ENCODE peak calls at places on chromosomes 11 and 22, in ten cellular contexts. One of them, this sample, is unnamed. For H3K27me3, the result is how much of the 10 kb centered on the place peaks cover.

GRCh38 chr11:130473056-130473794 is 24.8 kb downstream of the ADAMTS15 start:
- DNase-seq in upper lobe of right lung: no peak
- DNase-seq in dorsolateral prefrontal cortex: no peak
- DNase-seq in ovary: no peak
- DNase-seq in BJ: no peak
- DNase-seq in CD8-positive, alpha-beta memory T cell: no peak
- DNase-seq in cardiac muscle cell: no peak
- DNase-seq in psoas muscle: no peak
- DNase-seq in MM.1S: no peak
- DNase-seq in AG04450: no peak
- DNase-seq in this sample: no peak

GRCh38 chr11:70915158-70915795 is 337.1 kb downstream of the SHANK2 start:
- DNase-seq in upper lobe of right lung: peak
- DNase-seq in dorsolateral prefrontal cortex: peak
- DNase-seq in ovary: no peak
- DNase-seq in BJ: no peak
- DNase-seq in CD8-positive, alpha-beta memory T cell: no peak
- DNase-seq in cardiac muscle cell: no peak
- DNase-seq in psoas muscle: no peak
- DNase-seq in MM.1S: no peak
- DNase-seq in AG04450: no peak
- DNase-seq in this sample: no peak

GRCh38 chr11:61962213-61963015 is 5.0 kb downstream of the FTH1 start:
- DNase-seq in upper lobe of right lung: peak
- DNase-seq in dorsolateral prefrontal cortex: no peak
- DNase-seq in ovary: peak
- DNase-seq in BJ: no peak
- DNase-seq in CD8-positive, alpha-beta memory T cell: peak
- DNase-seq in cardiac muscle cell: peak
- DNase-seq in psoas muscle: no peak
- DNase-seq in MM.1S: no peak
- DNase-seq in AG04450: no peak
- DNase-seq in this sample: no peak

GRCh38 chr11:76209956-76210885 is 3.9 kb upstream of the WNT11 start:
- DNase-seq in upper lobe of right lung: peak
- DNase-seq in dorsolateral prefrontal cortex: no peak
- DNase-seq in ovary: peak
- DNase-seq in BJ: no peak
- DNase-seq in CD8-positive, alpha-beta memory T cell: peak
- DNase-seq in cardiac muscle cell: peak
- DNase-seq in psoas muscle: peak
- DNase-seq in MM.1S: peak
- DNase-seq in AG04450: no peak
- DNase-seq in this sample: no peak

GRCh38 chr22:43539572-43540533 is 128.0 kb downstream of the MPPED1 start:
- DNase-seq in upper lobe of right lung: peak
- DNase-seq in dorsolateral prefrontal cortex: no peak
- DNase-seq in ovary: no peak
- DNase-seq in BJ: no peak
- DNase-seq in CD8-positive, alpha-beta memory T cell: no peak
- DNase-seq in cardiac muscle cell: no peak
- DNase-seq in psoas muscle: no peak
- DNase-seq in MM.1S: no peak
- DNase-seq in AG04450: no peak
- DNase-seq in this sample: no peak

GRCh38 chr11:70270877-70271634 is 566 bp downstream of the PPFIA1 start:
- DNase-seq in upper lobe of right lung: peak
- DNase-seq in dorsolateral prefrontal cortex: no peak
- DNase-seq in ovary: no peak
- DNase-seq in BJ: peak
- DNase-seq in CD8-positive, alpha-beta memory T cell: no peak
- DNase-seq in cardiac muscle cell: peak
- DNase-seq in psoas muscle: peak
- DNase-seq in MM.1S: peak
- DNase-seq in AG04450: peak
- DNase-seq in this sample: no peak

GRCh38 chr11:114395776-114396175 is 4.5 kb downstream of the C11orf71 start:
- DNase-seq in upper lobe of right lung: no peak
- DNase-seq in dorsolateral prefrontal cortex: no peak
- DNase-seq in ovary: no peak
- DNase-seq in BJ: no peak
- DNase-seq in CD8-positive, alpha-beta memory T cell: no peak
- DNase-seq in cardiac muscle cell: no peak
- DNase-seq in psoas muscle: no peak
- DNase-seq in MM.1S: peak
- DNase-seq in AG04450: no peak
- DNase-seq in this sample: peak

GRCh38 chr11:65546217-65546958 is 11.8 kb downstream of the LTBP3 start:
- DNase-seq in upper lobe of right lung: peak
- DNase-seq in dorsolateral prefrontal cortex: no peak
- DNase-seq in ovary: peak
- DNase-seq in BJ: no peak
- DNase-seq in CD8-positive, alpha-beta memory T cell: peak
- DNase-seq in cardiac muscle cell: no peak
- DNase-seq in psoas muscle: peak
- DNase-seq in MM.1S: peak
- DNase-seq in AG04450: no peak
- DNase-seq in this sample: peak

GRCh38 chr11:104105155-104105554 is 58.8 kb downstream of the PDGFD start:
- DNase-seq in upper lobe of right lung: no peak
- DNase-seq in dorsolateral prefrontal cortex: no peak
- DNase-seq in ovary: no peak
- DNase-seq in BJ: peak
- DNase-seq in CD8-positive, alpha-beta memory T cell: no peak
- DNase-seq in cardiac muscle cell: no peak
- DNase-seq in psoas muscle: no peak
- DNase-seq in MM.1S: no peak
- DNase-seq in AG04450: no peak
- DNase-seq in this sample: no peak

GRCh38 chr11:125935056-125935455 is 10.8 kb upstream of the VSIG10L2 start:
- DNase-seq in upper lobe of right lung: no peak
- DNase-seq in dorsolateral prefrontal cortex: no peak
- DNase-seq in ovary: no peak
- DNase-seq in BJ: no peak
- DNase-seq in CD8-positive, alpha-beta memory T cell: no peak
- DNase-seq in cardiac muscle cell: no peak
- DNase-seq in psoas muscle: no peak
- DNase-seq in MM.1S: no peak
- DNase-seq in AG04450: no peak
- DNase-seq in this sample: no peak

GRCh38 chr11:113555071-113555739 is 80.0 kb upstream of the DRD2 start:
- DNase-seq in upper lobe of right lung: no peak
- DNase-seq in dorsolateral prefrontal cortex: no peak
- DNase-seq in ovary: no peak
- DNase-seq in BJ: no peak
- DNase-seq in CD8-positive, alpha-beta memory T cell: no peak
- DNase-seq in cardiac muscle cell: peak
- DNase-seq in psoas muscle: no peak
- DNase-seq in MM.1S: no peak
- DNase-seq in AG04450: no peak
- DNase-seq in this sample: no peak

GRCh38 chr11:87281496-87281895 is 243.8 kb downstream of the TMEM135 start:
- DNase-seq in upper lobe of right lung: no peak
- DNase-seq in dorsolateral prefrontal cortex: no peak
- DNase-seq in ovary: no peak
- DNase-seq in BJ: no peak
- DNase-seq in CD8-positive, alpha-beta memory T cell: no peak
- DNase-seq in cardiac muscle cell: peak
- DNase-seq in psoas muscle: no peak
- DNase-seq in MM.1S: no peak
- DNase-seq in AG04450: no peak
- DNase-seq in this sample: peak

GRCh38 chr22:22546490-22546889 is 12.6 kb downstream of the PRAME start:
- DNase-seq in upper lobe of right lung: no peak
- DNase-seq in dorsolateral prefrontal cortex: peak
- DNase-seq in ovary: no peak
- DNase-seq in BJ: no peak
- DNase-seq in CD8-positive, alpha-beta memory T cell: no peak
- DNase-seq in cardiac muscle cell: peak
- DNase-seq in psoas muscle: no peak
- DNase-seq in MM.1S: no peak
- DNase-seq in AG04450: no peak
- DNase-seq in this sample: no peak

GRCh38 chr22:22547226-22547625 is 11.8 kb downstream of the PRAME start:
- DNase-seq in upper lobe of right lung: no peak
- DNase-seq in dorsolateral prefrontal cortex: no peak
- DNase-seq in ovary: no peak
- DNase-seq in BJ: no peak
- DNase-seq in CD8-positive, alpha-beta memory T cell: no peak
- DNase-seq in cardiac muscle cell: no peak
- DNase-seq in psoas muscle: no peak
- DNase-seq in MM.1S: no peak
- DNase-seq in AG04450: no peak
- DNase-seq in this sample: no peak

GRCh38 chr22:22548910-22549309 is 10.2 kb downstream of the PRAME start:
- DNase-seq in upper lobe of right lung: no peak
- DNase-seq in dorsolateral prefrontal cortex: no peak
- DNase-seq in ovary: no peak
- DNase-seq in BJ: no peak
- DNase-seq in CD8-positive, alpha-beta memory T cell: no peak
- DNase-seq in cardiac muscle cell: no peak
- DNase-seq in psoas muscle: no peak
- DNase-seq in MM.1S: no peak
- DNase-seq in AG04450: no peak
- DNase-seq in this sample: no peak

GRCh38 chr22:22547692-22548348 is 11.2 kb downstream of the PRAME start:
- DNase-seq in upper lobe of right lung: no peak
- DNase-seq in dorsolateral prefrontal cortex: no peak
- DNase-seq in ovary: no peak
- DNase-seq in BJ: no peak
- DNase-seq in CD8-positive, alpha-beta memory T cell: no peak
- DNase-seq in cardiac muscle cell: no peak
- DNase-seq in psoas muscle: no peak
- DNase-seq in MM.1S: no peak
- DNase-seq in AG04450: no peak
- DNase-seq in this sample: no peak

DNA sequence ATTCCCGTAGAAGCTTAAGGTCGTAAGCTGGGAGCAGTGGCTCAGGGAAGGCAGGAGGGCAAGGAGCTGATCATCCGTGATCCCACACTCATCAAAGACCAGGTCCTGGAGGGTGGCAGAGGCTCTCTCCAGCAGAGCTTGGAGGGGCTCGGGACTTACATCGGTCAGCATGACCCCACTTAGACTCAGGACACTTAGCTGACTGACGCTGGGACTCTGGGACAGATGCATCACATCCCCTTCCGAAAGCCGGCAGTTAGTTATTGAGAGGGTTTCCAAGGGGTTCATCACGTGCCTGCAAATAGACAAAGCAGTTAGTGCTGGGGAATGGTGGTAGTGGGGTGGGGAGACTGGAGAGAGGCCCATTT is 10.7 kb downstream of the PRAME start:
- DNase-seq in upper lobe of right lung: no peak
- DNase-seq in dorsolateral prefrontal cortex: no peak
- DNase-seq in ovary: no peak
- DNase-seq in BJ: no peak
- DNase-seq in CD8-positive, alpha-beta memory T cell: no peak
- DNase-seq in cardiac muscle cell: no peak
- DNase-seq in psoas muscle: no peak
- DNase-seq in MM.1S: no peak
- DNase-seq in AG04450: no peak
- DNase-seq in this sample: no peak
- H3K27me3 ChIP-seq in upper lobe of right lung: under half
- H3K27me3 ChIP-seq in dorsolateral prefrontal cortex: under half
- H3K27me3 ChIP-seq in ovary: under half
- H3K27me3 ChIP-seq in BJ: under half
- H3K27me3 ChIP-seq in CD8-positive, alpha-beta memory T cell: under half
- H3K27me3 ChIP-seq in cardiac muscle cell: under half
- H3K27me3 ChIP-seq in psoas muscle: under half
- H3K27me3 ChIP-seq in MM.1S: under half
- H3K27me3 ChIP-seq in AG04450: under half
- H3K27me3 ChIP-seq in this sample: under half

GRCh38 chr11:20205807-20206206 is 45.5 kb upstream of the DBX1 start:
- DNase-seq in upper lobe of right lung: no peak
- DNase-seq in dorsolateral prefrontal cortex: no peak
- DNase-seq in ovary: no peak
- DNase-seq in BJ: no peak
- DNase-seq in CD8-positive, alpha-beta memory T cell: no peak
- DNase-seq in cardiac muscle cell: no peak
- DNase-seq in psoas muscle: no peak
- DNase-seq in MM.1S: no peak
- DNase-seq in AG04450: no peak
- DNase-seq in this sample: no peak
- H3K27me3 ChIP-seq in upper lobe of right lung: half or more
- H3K27me3 ChIP-seq in dorsolateral prefrontal cortex: under half
- H3K27me3 ChIP-seq in ovary: under half
- H3K27me3 ChIP-seq in BJ: under half
- H3K27me3 ChIP-seq in CD8-positive, alpha-beta memory T cell: under half
- H3K27me3 ChIP-seq in cardiac muscle cell: half or more
- H3K27me3 ChIP-seq in psoas muscle: under half
- H3K27me3 ChIP-seq in MM.1S: under half
- H3K27me3 ChIP-seq in AG04450: under half
- H3K27me3 ChIP-seq in this sample: half or more

DNA sequence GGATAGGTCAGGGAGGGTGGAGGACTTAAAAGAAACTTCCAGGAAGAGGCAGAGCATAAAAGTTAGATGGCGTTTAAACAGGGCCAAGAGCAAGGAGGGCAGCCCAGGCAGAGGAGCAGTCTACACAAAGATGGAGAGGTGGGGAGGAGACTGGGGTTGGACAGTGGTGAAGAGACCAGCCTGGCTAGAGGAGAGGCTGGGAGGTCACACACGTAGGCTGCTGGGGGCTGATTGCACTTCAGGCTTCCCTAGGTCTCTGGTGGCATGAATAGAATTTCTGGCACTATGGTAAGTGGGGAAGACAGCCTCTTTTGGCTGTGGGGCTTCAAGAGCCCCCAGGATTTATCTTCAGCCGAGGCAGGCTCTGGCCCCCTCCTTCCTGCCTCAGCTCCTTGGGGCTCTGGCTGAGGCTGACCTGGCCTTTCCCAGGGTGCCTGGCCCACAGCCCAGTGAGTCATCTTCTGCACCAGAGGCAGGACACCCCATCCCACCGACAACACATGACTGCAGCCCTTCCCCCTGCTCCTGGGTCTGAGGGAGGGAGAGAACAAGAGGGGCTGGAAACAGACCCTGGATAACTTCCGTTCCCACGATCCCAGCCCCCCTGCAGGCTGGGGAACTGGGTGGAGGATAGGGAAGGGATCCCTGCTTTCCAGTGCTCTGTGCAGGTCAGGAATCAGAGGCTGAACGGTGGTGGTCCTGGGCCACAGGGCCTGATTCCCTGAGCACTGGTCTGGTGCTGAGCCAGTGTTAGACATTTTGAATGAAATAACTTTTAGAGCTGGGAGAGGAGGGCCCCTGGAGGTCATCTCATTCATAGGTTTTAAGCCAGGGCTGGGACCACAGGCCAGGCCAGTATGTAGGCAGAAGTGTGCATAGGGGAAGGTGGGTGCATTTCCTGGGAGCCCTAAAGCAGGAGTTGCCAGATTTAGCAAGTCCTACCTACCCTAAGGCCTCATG is 26.4 kb downstream of the ARHGEF17 start:
- DNase-seq in upper lobe of right lung: no peak
- DNase-seq in dorsolateral prefrontal cortex: no peak
- DNase-seq in ovary: peak
- DNase-seq in BJ: no peak
- DNase-seq in CD8-positive, alpha-beta memory T cell: no peak
- DNase-seq in cardiac muscle cell: peak
- DNase-seq in psoas muscle: peak
- DNase-seq in MM.1S: no peak
- DNase-seq in AG04450: no peak
- DNase-seq in this sample: no peak
- H3K27me3 ChIP-seq in upper lobe of right lung: under half
- H3K27me3 ChIP-seq in dorsolateral prefrontal cortex: under half
- H3K27me3 ChIP-seq in ovary: under half
- H3K27me3 ChIP-seq in BJ: under half
- H3K27me3 ChIP-seq in CD8-positive, alpha-beta memory T cell: under half
- H3K27me3 ChIP-seq in cardiac muscle cell: under half
- H3K27me3 ChIP-seq in psoas muscle: under half
- H3K27me3 ChIP-seq in MM.1S: under half
- H3K27me3 ChIP-seq in AG04450: under half
- H3K27me3 ChIP-seq in this sample: under half

GRCh38 chr11:31805629-31806185 is 5.4 kb downstream of the PAX6 start:
- DNase-seq in upper lobe of right lung: no peak
- DNase-seq in dorsolateral prefrontal cortex: no peak
- DNase-seq in ovary: no peak
- DNase-seq in BJ: no peak
- DNase-seq in CD8-positive, alpha-beta memory T cell: no peak
- DNase-seq in cardiac muscle cell: no peak
- DNase-seq in psoas muscle: no peak
- DNase-seq in MM.1S: no peak
- DNase-seq in AG04450: no peak
- DNase-seq in this sample: no peak
- H3K27me3 ChIP-seq in upper lobe of right lung: half or more
- H3K27me3 ChIP-seq in dorsolateral prefrontal cortex: half or more
- H3K27me3 ChIP-seq in ovary: under half
- H3K27me3 ChIP-seq in BJ: half or more
- H3K27me3 ChIP-seq in CD8-positive, alpha-beta memory T cell: half or more
- H3K27me3 ChIP-seq in cardiac muscle cell: half or more
- H3K27me3 ChIP-seq in psoas muscle: under half
- H3K27me3 ChIP-seq in MM.1S: half or more
- H3K27me3 ChIP-seq in AG04450: half or more
- H3K27me3 ChIP-seq in this sample: half or more